ENCODE peak calls at places on chromosomes 6 and 20, in ten cellular contexts. V is keratinocyte, I is lower lobe of right lung, Z is astrocyte, H is heart left ventricle, S is body of pancreas, E is SK-N-SH, P is transverse colon, O is HepG2, F is endothelial cell of umbilical vein. N is an unnamed sample. For H3K9me3, the result is how much of the 10 kb centered on the place peaks cover.

GRCh38 chr6:41408982-41409381 is 73.6 kb downstream of the NCR2 start:
- DNase-seq in V (no peak), I (no peak), Z (no peak), H (no peak), S (no peak), E (no peak), P (no peak), O (no peak), F (no peak), N (no peak)

GRCh38 chr6:1621328-1621701 is 11.6 kb downstream of the FOXC1 start:
- DNase-seq in V (no peak), I (no peak), Z (no peak), H (no peak), S (no peak), E (no peak), P (no peak), O (no peak), F (no peak), N (no peak)

GRCh38 chr6:167120557-167121030 is 2.3 kb upstream of the CCR6 start:
- DNase-seq in V (no peak), I (no peak), Z (no peak), H (no peak), S (no peak), E (no peak), P (no peak), O (no peak), F (no peak), N (no peak)

GRCh38 chr6:77930945-77931344 is 278.1 kb downstream of the MEI4 start:
- DNase-seq in V (no peak), I (no peak), Z (no peak), H (no peak), S (no peak), E (no peak), P (no peak), O (no peak), F (no peak), N (no peak)

GRCh38 chr20:36179170-36179945 is 24.8 kb downstream of the EPB41L1 start:
- DNase-seq in V (no peak), I (no peak), Z (no peak), H (no peak), S (no peak), E (peak), P (no peak), O (no peak), F (no peak), N (no peak)

GRCh38 chr6:100160913-100161312 is 166.9 kb upstream of the MCHR2 start:
- DNase-seq in V (no peak), I (no peak), Z (no peak), H (no peak), S (no peak), E (no peak), P (no peak), O (no peak), F (no peak), N (no peak)

GRCh38 chr6:31210842-31211241 is 40.4 kb upstream of the POU5F1 start:
- DNase-seq in V (no peak), I (no peak), Z (no peak), H (no peak), S (no peak), E (no peak), P (no peak), O (no peak), F (no peak), N (no peak)

GRCh38 chr6:89951574-89952360 is 57.5 kb downstream of the GJA10 start:
- DNase-seq in V (no peak), I (no peak), Z (peak), H (peak), S (no peak), E (no peak), P (no peak), O (peak), F (no peak), N (no peak)

GRCh38 chr6:23890543-23891227 is 235.3 kb upstream of the NRSN1 start:
- DNase-seq in V (no peak), I (no peak), Z (peak), H (no peak), S (no peak), E (no peak), P (no peak), O (no peak), F (no peak), N (no peak)

GRCh38 chr20:1635291-1635979 is 15.6 kb upstream of the SIRPB1 start:
- DNase-seq in V (no peak), I (no peak), Z (no peak), H (no peak), S (no peak), E (no peak), P (no peak), O (no peak), F (no peak), N (no peak)
- H3K4me3 ChIP-seq in V (no peak), I (no peak), Z (no peak), H (no peak), S (no peak), E (no peak), P (no peak), O (no peak), F (no peak), N (no peak)

GRCh38 chr20:63580796-63581461 is 6.9 kb upstream of the HELZ2 start:
- DNase-seq in V (peak), I (no peak), Z (peak), H (no peak), S (no peak), E (peak), P (peak), O (peak), F (peak), N (peak)

GRCh38 chr20:63577317-63577894 is 3.4 kb upstream of the HELZ2 start:
- DNase-seq in V (no peak), I (no peak), Z (no peak), H (no peak), S (peak), E (peak), P (peak), O (no peak), F (no peak), N (no peak)

GRCh38 chr20:63576311-63576710 is 2.3 kb upstream of the HELZ2 start:
- DNase-seq in V (no peak), I (no peak), Z (no peak), H (no peak), S (no peak), E (no peak), P (no peak), O (no peak), F (no peak), N (no peak)

GRCh38 chr20:63579017-63579705 is 5.1 kb upstream of the HELZ2 start:
- DNase-seq in V (no peak), I (no peak), Z (no peak), H (no peak), S (no peak), E (no peak), P (no peak), O (no peak), F (no peak), N (no peak)

GRCh38 chr20:63578224-63579016 is 4.4 kb upstream of the HELZ2 start:
- DNase-seq in V (no peak), I (no peak), Z (no peak), H (no peak), S (no peak), E (no peak), P (no peak), O (no peak), F (no peak), N (no peak)
- TF ChIP-seq CTCF in V (no peak), I (no peak), Z (no peak), H (no peak), S (no peak), E (no peak), P (no peak), O (peak), F (no peak), N (no peak)

DNA sequence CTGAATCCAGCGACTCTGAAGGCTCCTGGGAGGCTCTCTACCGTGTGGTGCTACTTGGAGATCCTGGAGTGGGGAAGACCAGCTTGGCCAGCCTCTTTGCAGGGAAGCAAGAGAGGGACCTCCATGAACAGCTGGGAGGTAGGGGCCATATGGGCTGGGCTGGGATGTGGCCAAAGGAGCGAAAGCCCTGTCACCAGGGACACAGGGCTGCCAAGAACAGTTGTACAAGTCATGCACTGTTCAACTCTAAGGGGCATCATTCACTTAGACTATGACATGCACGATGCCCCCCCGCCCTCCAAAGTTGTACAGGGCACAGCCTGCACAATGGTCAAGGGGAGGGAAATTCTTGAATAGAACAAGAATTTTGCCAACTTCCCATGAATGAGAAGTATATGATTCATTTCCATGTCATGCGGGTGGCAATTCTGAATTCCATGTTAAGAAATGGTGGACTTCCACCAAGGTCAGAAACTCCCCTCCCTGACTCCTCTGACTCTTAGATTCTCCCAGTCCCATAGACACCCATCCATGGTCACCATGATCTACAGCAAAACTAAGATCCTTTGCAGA is 1.6 kb downstream of the REM1 start:
- DNase-seq in V (no peak), I (no peak), Z (no peak), H (no peak), S (no peak), E (no peak), P (no peak), O (no peak), F (no peak), N (no peak)
- H3K9me3 ChIP-seq in V (under half), I (under half), Z (under half), H (under half), S (under half), E (under half), P (under half), O (under half), F (under half), N (under half)

GRCh38 chr20:3734111-3734843 is 1.8 kb downstream of the HSPA12B start:
- DNase-seq in V (no peak), I (peak), Z (no peak), H (peak), S (no peak), E (no peak), P (peak), O (no peak), F (no peak), N (no peak)
- H3K4me3 ChIP-seq in V (no peak), I (peak), Z (no peak), H (peak), S (no peak), E (no peak), P (no peak), O (no peak), F (no peak), N (no peak)

GRCh38 chr20:61656198-61656597 is 404.1 kb downstream of the CDH4 start:
- DNase-seq in V (no peak), I (no peak), Z (no peak), H (no peak), S (no peak), E (no peak), P (no peak), O (no peak), F (no peak), N (no peak)

GRCh38 chr20:61655591-61655990 is 403.5 kb downstream of the CDH4 start:
- DNase-seq in V (no peak), I (peak), Z (no peak), H (no peak), S (no peak), E (no peak), P (no peak), O (no peak), F (no peak), N (no peak)

GRCh38 chr20:61650912-61651733 is 399.1 kb downstream of the CDH4 start:
- DNase-seq in V (no peak), I (no peak), Z (no peak), H (peak), S (no peak), E (no peak), P (no peak), O (no peak), F (no peak), N (no peak)

GRCh38 chr20:61657719-61658377 is 405.8 kb downstream of the CDH4 start:
- DNase-seq in V (no peak), I (no peak), Z (no peak), H (no peak), S (no peak), E (peak), P (no peak), O (no peak), F (no peak), N (no peak)

GRCh38 chr20:61654726-61655125 is 402.7 kb downstream of the CDH4 start:
- DNase-seq in V (no peak), I (no peak), Z (no peak), H (no peak), S (no peak), E (no peak), P (no peak), O (no peak), F (no peak), N (no peak)
- TF ChIP-seq CTCF in V (no peak), I (no peak), Z (no peak), H (no peak), S (no peak), E (no peak), P (no peak), O (no peak), F (no peak), N (no peak)

N was measured in WERI-Rb-1.